ENCODE peak calls at places on chromosomes 12 and 14, in four cellular contexts. K is NCI-H510A treated with DMSO at 0.1 percent for 48 hours, J is omental fat pad, R is NCI-H1092 treated with DMSO at 0.1 percent for 48 hours. P is an unnamed sample.

GRCh38 chr12:9649532-9649940 is 20.0 kb upstream of the CLEC2D start:
- DNase-seq in K (peak; percentile 16), J (no peak), R (no peak), P (no peak)

GRCh38 chr12:19591951-19592350 is 152.7 kb downstream of the AEBP2 start:
- DNase-seq in K (no peak), J (no peak), R (no peak), P (no peak)

GRCh38 chr12:132428872-132429121 is 61.2 kb upstream of the FBRSL1 start:
- DNase-seq in K (no peak), J (no peak), R (peak; percentile 86), P (no peak)

GRCh38 chr14:72783741-72784140 is 110.2 kb downstream of the DPF3 start:
- DNase-seq in K (no peak), J (no peak), R (no peak), P (no peak)

GRCh38 chr14:71179046-71179445 is 271.8 kb downstream of the PCNX1 start:
- DNase-seq in K (no peak), J (no peak), R (no peak), P (no peak)

GRCh38 chr14:32469388-32470160 is 140.5 kb downstream of the AKAP6 start:
- DNase-seq in K (peak; percentile 61), J (no peak), R (peak; percentile 66), P (peak; percentile 22)

GRCh38 chr14:61461808-61462275 is 140.5 kb downstream of the PRKCH start:
- DNase-seq in K (peak; percentile 60), J (no peak), R (peak; percentile 87), P (peak; percentile 55)

GRCh38 chr14:91048256-91048655 is 12.2 kb downstream of the RPS6KA5 start:
- DNase-seq in K (no peak), J (no peak), R (no peak), P (no peak)

GRCh38 chr12:16348435-16349131 is 1.1 kb downstream of the MGST1 start:
- DNase-seq in K (peak; percentile 35), J (no peak), R (no peak), P (no peak)

GRCh38 chr14:106850913-106851825 is 1324.8 kb downstream of the TMEM121 start:
- DNase-seq in K (no peak), J (no peak), R (no peak), P (peak; percentile 43)

GRCh38 chr12:88944403-88944802 is 364.1 kb upstream of the KITLG start:
- DNase-seq in K (no peak), J (no peak), R (no peak), P (no peak)

GRCh38 chr12:38137716-38138115 is 178.9 kb upstream of the ALG10B start:
- DNase-seq in K (no peak), J (no peak), R (no peak), P (no peak)

GRCh38 chr14:22297376-22297775 is 291.6 kb downstream of the DAD1 start:
- DNase-seq in K (no peak), J (no peak), R (no peak), P (no peak)

GRCh38 chr14:68113328-68113930 is 293.9 kb downstream of the RAD51B start:
- DNase-seq in K (no peak), J (no peak), R (no peak), P (no peak)

GRCh38 chr14:87840906-87841305 is 152.1 kb downstream of the GALC start:
- DNase-seq in K (no peak), J (no peak), R (no peak), P (no peak)

GRCh38 chr12:94666158-94666557 is 15.8 kb upstream of the TMCC3 start:
- DNase-seq in K (no peak), J (no peak), R (no peak), P (no peak)

GRCh38 chr12:98671459-98671858 is 26.4 kb downstream of the APAF1 start:
- DNase-seq in K (no peak), J (no peak), R (no peak), P (no peak)

GRCh38 chr12:109721276-109721675 is 7.7 kb downstream of the FAM222A start:
- DNase-seq in K (no peak), J (no peak), R (no peak), P (no peak)

GRCh38 chr12:25014961-25015360 is 66.1 kb upstream of the BCAT1 start:
- DNase-seq in K (no peak), J (no peak), R (no peak), P (no peak)

GRCh38 chr14:95196826-95197497 is 39.6 kb upstream of the DICER1 start:
- DNase-seq in K (no peak), J (no peak), R (no peak), P (no peak)

GRCh38 chr14:69485701-69486100 is 1.2 kb downstream of the PLEKHD1 start:
- DNase-seq in K (no peak), J (no peak), R (no peak), P (no peak)

GRCh38 chr14:22539831-22540230 is 49.2 kb downstream of the DAD1 start:
- DNase-seq in K (no peak), J (no peak), R (no peak), P (no peak)

GRCh38 chr12:81077686-81078441 is at the start of gene ACSS3:
- DNase-seq in K (peak; percentile 75), J (no peak), R (no peak), P (no peak)

GRCh38 chr12:31959701-31960391 is 631 bp downstream of the RESF1 start:
- DNase-seq in K (peak; percentile 23), J (peak; percentile 27), R (peak; percentile 72), P (peak; percentile 43)

GRCh38 chr12:56749364-56749763 is 2.8 kb downstream of the PRIM1 start:
- DNase-seq in K (no peak), J (no peak), R (no peak), P (no peak)

GRCh38 chr14:99177876-99178630 is 93.9 kb downstream of the BCL11B start:
- DNase-seq in K (peak; percentile 13), J (no peak), R (no peak), P (no peak)

GRCh38 chr14:33676135-33676566 is 274.7 kb downstream of the EGLN3 start:
- DNase-seq in K (no peak), J (no peak), R (peak; percentile 29), P (no peak)

GRCh38 chr14:24430682-24431568 is 1.2 kb downstream of the KHNYN start:
- DNase-seq in K (no peak), J (no peak), R (no peak), P (peak; percentile 77)

GRCh38 chr14:104680056-104680805 is 9.2 kb upstream of the INF2 start:
- DNase-seq in K (no peak), J (peak; percentile 56), R (no peak), P (no peak)

GRCh38 chr12:104243551-104243950 is 28.0 kb downstream of the TXNRD1 start:
- DNase-seq in K (no peak), J (no peak), R (no peak), P (no peak)

GRCh38 chr14:37585101-37585479 is 10.0 kb downstream of the FOXA1 start:
- DNase-seq in K (peak; percentile 37), J (no peak), R (peak; percentile 83), P (no peak)

GRCh38 chr12:120229071-120229582 is 28.2 kb upstream of the RPLP0 start:
- DNase-seq in K (peak; percentile 73), J (no peak), R (no peak), P (no peak)

P was measured in GM10248.